ENCODE peak calls at places on chromosomes 4 and X, in six cellular contexts. Y, H, T, E, L and G are unnamed samples.

GRCh38 chrX:31591355-31591754 is 519.5 kb upstream of the FTHL17 start:
- DNase-seq in Y (no peak), H (no peak), T (no peak), E (no peak), L (no peak), G (no peak)

GRCh38 chr4:8746523-8747466 is 124.8 kb downstream of the HMX1 start:
- DNase-seq in Y (peak; percentile 19), H (no peak), T (peak; percentile 4), E (no peak), L (no peak), G (no peak)

GRCh38 chrX:45669715-45670360 is 469.2 kb upstream of the DIPK2B start:
- DNase-seq in Y (no peak), H (no peak), T (no peak), E (peak; percentile 60), L (no peak), G (no peak)

GRCh38 chrX:9676738-9677097 is 88.9 kb downstream of the GPR143 start:
- DNase-seq in Y (no peak), H (no peak), T (no peak), E (no peak), L (no peak), G (no peak)

GRCh38 chr4:126766266-126766665 is 866.5 kb upstream of the INTU start:
- DNase-seq in Y (no peak), H (no peak), T (no peak), E (peak; percentile 47), L (no peak), G (no peak)

GRCh38 chr4:169033660-169034059 is 23.6 kb upstream of the CBR4 start:
- DNase-seq in Y (no peak), H (no peak), T (peak; percentile 50), E (no peak), L (no peak), G (no peak)

GRCh38 chr4:105215609-105216313 is 69.1 kb downstream of the TET2 start:
- DNase-seq in Y (no peak), H (no peak), T (no peak), E (peak; percentile 30), L (no peak), G (no peak)

GRCh38 chrX:38726596-38726995 is 74.7 kb upstream of the MID1IP1 start:
- DNase-seq in Y (no peak), H (no peak), T (no peak), E (peak; percentile 29), L (no peak), G (no peak)

GRCh38 chrX:49203536-49203935 is 3.5 kb upstream of the SYP start:
- DNase-seq in Y (no peak), H (no peak), T (no peak), E (no peak), L (no peak), G (no peak)

GRCh38 chrX:38275615-38276014 is 51.7 kb downstream of the RPGR start:
- DNase-seq in Y (no peak), H (no peak), T (no peak), E (peak; percentile 93), L (no peak), G (no peak)

GRCh38 chr4:138034871-138035270 is 207.3 kb downstream of the SLC7A11 start:
- DNase-seq in Y (no peak), H (no peak), T (no peak), E (peak; percentile 81), L (no peak), G (no peak)

GRCh38 chr4:70902577-70903281 is 560 bp downstream of the MOB1B start:
- DNase-seq in Y (peak; percentile 57), H (peak; percentile 57), T (no peak), E (no peak), L (peak; percentile 15), G (no peak)

GRCh38 chrX:129006491-129006890 is 516.8 kb downstream of the SMARCA1 start:
- DNase-seq in Y (no peak), H (no peak), T (no peak), E (no peak), L (no peak), G (no peak)

GRCh38 chr4:135281230-135281629 is 1079.6 kb upstream of the PABPC4L start:
- DNase-seq in Y (no peak), H (peak; percentile 11), T (no peak), E (no peak), L (no peak), G (no peak)

GRCh38 chr4:158845166-158846041 is 76.6 kb downstream of the FNIP2 start:
- DNase-seq in Y (no peak), H (peak; percentile 81), T (no peak), E (no peak), L (no peak), G (no peak)

GRCh38 chr4:108048157-108048556 is 58.5 kb downstream of the HADH start:
- DNase-seq in Y (no peak), H (no peak), T (no peak), E (no peak), L (no peak), G (no peak)

GRCh38 chrX:64977051-64977450 is 801 bp upstream of the ZC4H2 start:
- DNase-seq in Y (no peak), H (no peak), T (no peak), E (no peak), L (no peak), G (no peak)

GRCh38 chrX:68083510-68083909 is 349.8 kb downstream of the OPHN1 start:
- DNase-seq in Y (no peak), H (no peak), T (no peak), E (peak; percentile 34), L (no peak), G (no peak)

GRCh38 chrX:49041683-49042529 is 1.3 kb downstream of the TFE3 start:
- DNase-seq in Y (no peak), H (peak; percentile 21), T (peak; percentile 52), E (peak; percentile 68), L (no peak), G (no peak)

GRCh38 chrX:34656467-34656841 is 631 bp downstream of the TMEM47 start:
- DNase-seq in Y (no peak), H (no peak), T (peak; percentile 7), E (no peak), L (no peak), G (no peak)
- H3K4me3 ChIP-seq in Y (peak overlapping the region; percentile 60), H (peak overlapping the region; percentile 78), T (peak overlapping the region; percentile 8), E (peak overlapping the region; percentile 67), L (peak overlapping the region; percentile 56), G (peak overlapping the region; percentile 55)

GRCh38 chr4:113276448-113277158 is 227.2 kb downstream of the ANK2 start:
- DNase-seq in Y (no peak), H (no peak), T (no peak), E (peak; percentile 69), L (no peak), G (no peak)

GRCh38 chr4:113272523-113272922 is 223.1 kb downstream of the ANK2 start:
- DNase-seq in Y (no peak), H (no peak), T (no peak), E (no peak), L (no peak), G (no peak)

GRCh38 chr4:113270520-113271319 is 221.3 kb downstream of the ANK2 start:
- DNase-seq in Y (no peak), H (peak; percentile 30), T (no peak), E (no peak), L (no peak), G (no peak)
- H3K4me3 ChIP-seq in Y (no peak overlapping the region), H (peak overlapping the region; percentile 31), T (no peak overlapping the region), E (no peak overlapping the region), L (no peak overlapping the region), G (no peak overlapping the region)

DNA sequence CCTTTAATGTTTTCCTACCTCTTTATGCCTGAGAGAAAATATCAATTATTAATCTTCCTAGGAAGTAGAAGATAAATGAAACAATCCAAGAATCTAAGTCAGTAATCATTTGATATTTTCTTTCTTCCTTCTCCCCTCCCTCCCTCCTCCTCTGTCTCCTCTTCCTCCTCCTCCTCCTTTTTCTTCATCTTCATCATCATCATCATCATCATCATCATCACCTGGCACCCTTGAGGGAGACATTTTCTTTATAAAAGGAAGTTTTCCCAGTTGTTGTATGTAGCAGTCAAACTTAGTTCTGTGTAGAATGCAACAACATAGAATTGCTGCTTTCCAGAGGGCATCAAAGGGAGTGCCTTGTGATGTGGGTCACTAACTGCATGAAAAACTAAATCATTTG is 100.1 kb downstream of the SLC10A6 start:
- DNase-seq in Y (no peak), H (no peak), T (no peak), E (no peak), L (no peak), G (no peak)
- H3K4me3 ChIP-seq in Y (no peak overlapping the region), H (no peak overlapping the region), T (no peak overlapping the region), E (no peak overlapping the region), L (no peak overlapping the region), G (no peak overlapping the region)

DNA sequence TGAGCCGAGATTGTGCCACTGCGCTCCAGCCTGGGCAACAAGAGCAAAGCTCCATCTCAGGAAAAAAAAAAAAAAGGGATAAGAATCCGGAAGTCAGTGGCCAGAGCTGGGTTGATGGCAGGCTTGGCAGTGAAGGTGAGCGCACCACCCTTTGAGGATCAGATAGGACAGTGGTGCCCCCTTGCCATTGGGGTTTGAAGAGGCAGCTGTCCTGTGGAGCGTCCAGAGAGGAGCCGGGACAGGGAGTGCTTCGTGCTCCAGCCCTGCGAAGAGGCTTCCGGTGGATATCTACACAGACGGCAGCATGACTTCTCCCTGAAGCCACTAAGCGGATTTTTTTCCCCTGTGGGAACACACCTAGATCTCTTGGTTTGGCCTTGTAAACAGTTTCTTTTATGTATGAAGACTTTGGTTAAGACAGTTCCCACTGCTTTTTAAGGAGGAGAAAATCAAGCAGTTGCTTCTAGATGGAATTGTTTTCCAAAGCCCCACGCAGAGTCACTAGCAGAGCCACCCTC is 6.5 kb downstream of the TBC1D14 start:
- DNase-seq in Y (no peak), H (no peak), T (no peak), E (no peak), L (no peak), G (no peak)
- H3K4me3 ChIP-seq in Y (peak overlapping the region; percentile 15), H (no peak overlapping the region), T (no peak overlapping the region), E (no peak overlapping the region), L (no peak overlapping the region), G (no peak overlapping the region)

GRCh38 chrX:27863813-27864212 is 56.0 kb downstream of the MAGEB10 start:
- DNase-seq in Y (no peak), H (peak; percentile 33), T (no peak), E (no peak), L (no peak), G (no peak)
- H3K4me3 ChIP-seq in Y (no peak overlapping the region), H (peak overlapping the region; percentile 38), T (no peak overlapping the region), E (no peak overlapping the region), L (no peak overlapping the region), G (no peak overlapping the region)

GRCh38 chr4:11426716-11427115 is 2.0 kb downstream of the HS3ST1 start:
- DNase-seq in Y (no peak), H (no peak), T (no peak), E (no peak), L (no peak), G (no peak)
- H3K4me3 ChIP-seq in Y (peak overlapping the region; percentile 76), H (peak overlapping the region; percentile 78), T (no peak overlapping the region), E (no peak overlapping the region), L (peak overlapping the region; percentile 46), G (peak overlapping the region; percentile 63)